ENCODE peak calls at places on chromosomes 3 and 15, in four cellular contexts. S, J, E and D are unnamed samples.

GRCh38 chr3:158094235-158094916 is 11.8 kb downstream of the SHOX2 start:
- DNase-seq in S (no peak), J (no peak), E (no peak), D (no peak)

GRCh38 chr3:168414149-168414548 is 318.4 kb upstream of the GOLIM4 start:
- DNase-seq in J (no peak), S (peak), E (no peak), D (no peak)

GRCh38 chr3:185049710-185050109 is 103.2 kb downstream of the C3orf70 start:
- DNase-seq in J (no peak), S (no peak), E (no peak), D (no peak)

GRCh38 chr3:48595526-48596121 is 495 bp upstream of the COL7A1 start:
- DNase-seq in E (peak), S (peak), J (no peak), D (peak)

GRCh38 chr3:196996454-196997265 is 28.0 kb upstream of the PIGZ start:
- DNase-seq in E (no peak), J (no peak), S (no peak), D (no peak)

GRCh38 chr15:85625856-85626255 is 168.9 kb downstream of the KLHL25 start:
- DNase-seq in E (no peak), J (no peak), S (no peak), D (no peak)

GRCh38 chr15:72492733-72493132 is 18.6 kb downstream of the ARIH1 start:
- DNase-seq in S (no peak), J (no peak), E (no peak), D (no peak)

GRCh38 chr15:75195122-75195765 is 6.4 kb upstream of the C15orf39 start:
- DNase-seq in J (no peak), S (no peak), E (peak), D (no peak)

GRCh38 chr3:484302-484701 is 287.7 kb downstream of the CHL1 start:
- DNase-seq in J (no peak), S (no peak), E (no peak), D (no peak)

GRCh38 chr3:11391930-11392688 is 119.9 kb downstream of the ATG7 start:
- DNase-seq in J (no peak), E (no peak), S (no peak), D (no peak)

GRCh38 chr3:117398166-117398954 is 688.8 kb downstream of the TUSC7 start:
- DNase-seq in E (no peak), S (no peak), J (no peak), D (no peak)

GRCh38 chr15:22839046-22839705 is 710 bp downstream of the NIPA2 start:
- DNase-seq in S (no peak), J (no peak), E (no peak), D (no peak)

GRCh38 chr3:184568918-184569829 is 7.6 kb downstream of the EPHB3 start:
- DNase-seq in S (peak), E (peak), J (no peak), D (no peak)

GRCh38 chr15:85457392-85457968 is 77.1 kb downstream of the AKAP13 start:
- DNase-seq in S (peak), E (no peak), J (no peak), D (no peak)

GRCh38 chr15:81155375-81156218 is 21.5 kb downstream of the CFAP161 start:
- DNase-seq in E (peak), S (peak), J (peak), D (no peak)

GRCh38 chr3:102449341-102449740 is 14.5 kb downstream of the ZPLD1 start:
- DNase-seq in S (no peak), E (no peak), J (no peak), D (no peak)

GRCh38 chr3:179973931-179974361 is 62.8 kb downstream of the PEX5L start:
- DNase-seq in J (no peak), E (no peak), S (no peak), D (no peak)

GRCh38 chr15:63803106-63803886 is 30.5 kb downstream of the HERC1 start:
- DNase-seq in J (no peak), E (no peak), S (no peak), D (no peak)

GRCh38 chr15:53013329-53013728 is 223.2 kb upstream of the ONECUT1 start:
- DNase-seq in E (no peak), J (no peak), S (no peak), D (no peak)

GRCh38 chr3:158801200-158801599 is 654 bp upstream of the MFSD1 start:
- DNase-seq in E (no peak), S (no peak), J (no peak), D (no peak)

GRCh38 chr15:66774001-66774814 is 72.2 kb downstream of the SMAD6 start:
- DNase-seq in J (peak), S (peak), E (peak), D (no peak)

GRCh38 chr15:57591822-57592367 is at the start of gene MYZAP:
- DNase-seq in E (peak), J (no peak), S (peak), D (no peak)

GRCh38 chr15:50906954-50907865 is 1.3 kb upstream of the AP4E1 start:
- DNase-seq in J (no peak), E (no peak), S (peak), D (no peak)

GRCh38 chr3:65995030-65995429 is 43.7 kb downstream of the MAGI1 start:
- DNase-seq in J (no peak), E (no peak), S (peak), D (no peak)

GRCh38 chr15:68561146-68561545 is 17.6 kb upstream of the CORO2B start:
- DNase-seq in J (no peak), S (no peak), E (peak), D (no peak)

GRCh38 chr3:55097441-55097840 is 169.6 kb upstream of the LRTM1 start:
- DNase-seq in J (no peak), S (no peak), E (no peak), D (no peak)
- H3K27ac ChIP-seq in J (no peak), S (no peak), E (no peak), D (no peak)

GRCh38 chr3:153097213-153097612 is 64.8 kb upstream of the RAP2B start:
- DNase-seq in E (no peak), J (no peak), S (no peak), D (no peak)

GRCh38 chr3:153093629-153094028 is 68.4 kb upstream of the RAP2B start:
- DNase-seq in S (no peak), E (no peak), J (no peak), D (no peak)

GRCh38 chr3:153094386-153094785 is 67.6 kb upstream of the RAP2B start:
- DNase-seq in J (no peak), S (no peak), E (no peak), D (no peak)

GRCh38 chr3:153099131-153099530 is 62.9 kb upstream of the RAP2B start:
- DNase-seq in J (no peak), E (no peak), S (no peak), D (no peak)

GRCh38 chr3:153096611-153097200 is 65.3 kb upstream of the RAP2B start:
- DNase-seq in S (peak), J (no peak), E (no peak), D (no peak)
- H3K27ac ChIP-seq in S (peak), J (no peak), E (no peak), D (no peak)

GRCh38 chr3:154182975-154183374 is 61.8 kb downstream of the ARHGEF26 start:
- DNase-seq in E (no peak), J (no peak), S (no peak), D (no peak)
- H3K27ac ChIP-seq in E (no peak), J (no peak), S (no peak), D (no peak)

GRCh38 chr3:12401208-12401607 is 83.1 kb upstream of the TSEN2 start:
- DNase-seq in J (no peak), S (no peak), E (no peak), D (no peak)

GRCh38 chr3:12405432-12406272 is 78.6 kb upstream of the TSEN2 start:
- DNase-seq in J (peak), S (peak), E (peak), D (no peak)

GRCh38 chr3:12399226-12399625 is 85.1 kb upstream of the TSEN2 start:
- DNase-seq in S (no peak), E (no peak), J (no peak), D (no peak)

GRCh38 chr3:12396475-12396874 is 87.8 kb upstream of the TSEN2 start:
- DNase-seq in E (no peak), S (no peak), J (no peak), D (no peak)

DNA sequence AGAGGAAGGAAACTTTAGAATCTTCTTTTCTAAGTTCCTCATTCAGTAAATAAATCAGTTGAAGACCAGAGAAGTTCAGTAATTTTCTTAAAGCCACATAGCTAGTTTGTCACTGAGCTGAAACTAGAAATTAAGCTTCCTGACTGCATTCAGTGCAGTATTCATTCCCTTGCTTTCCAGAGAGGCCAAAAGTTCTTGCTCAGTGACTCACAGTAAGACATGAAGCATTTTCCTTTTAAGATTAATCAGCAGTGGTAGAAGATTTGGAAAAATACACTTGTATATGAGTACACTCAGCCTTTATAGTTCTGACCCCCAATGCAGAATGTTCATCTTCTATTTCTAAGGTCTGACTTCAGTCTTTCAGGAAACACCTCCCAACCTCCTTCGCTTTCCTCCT is 83.5 kb upstream of the TSEN2 start:
- DNase-seq in J (no peak), E (no peak), S (peak), D (no peak)
- H3K27ac ChIP-seq in J (peak), E (no peak), S (peak), D (peak)

GRCh38 chr3:192904632-192905289 is 12.9 kb downstream of the MB21D2 start:
- DNase-seq in J (no peak), E (no peak), S (no peak), D (no peak)
- H3K27ac ChIP-seq in J (no peak), E (no peak), S (no peak), D (no peak)